ENCODE peak calls at places on chromosomes 3 and 15, in five cellular contexts. U is ovary; X is T-helper 2 cell; Z is fibroblast of pulmonary artery; P is stimulated activated CD4-positive, alpha-beta T cell treated with anti-CD3 and anti-CD28 coated beads, Interleukin-15, amount 100 ng/mL, for 1 hour. I is an unnamed sample.

GRCh38 chr15:89329329-89330084 is 5.1 kb downstream of the POLG start:
- DNase-seq in U (no peak), X (peak), Z (no peak), P (no peak), I (no peak)

GRCh38 chr15:90701048-90701447 is 16.1 kb upstream of the BLM start:
- DNase-seq in U (no peak), X (no peak), Z (no peak), P (no peak), I (no peak)

GRCh38 chr15:83207622-83208356 is at the start of gene HDGFL3:
- DNase-seq in U (peak), X (peak), Z (peak), P (no peak), I (peak)

GRCh38 chr3:112604536-112604935 is 36.4 kb downstream of the CCDC80 start:
- DNase-seq in U (no peak), X (peak), Z (peak), P (no peak), I (peak)

GRCh38 chr3:45776291-45776576 is 20.1 kb downstream of the SLC6A20 start:
- DNase-seq in U (no peak), X (no peak), Z (no peak), P (no peak), I (no peak)

GRCh38 chr3:150588027-150588830 is 14.9 kb upstream of the SELENOT start:
- DNase-seq in U (no peak), X (peak), Z (no peak), P (no peak), I (no peak)

GRCh38 chr3:127386490-127386889 is 98.6 kb upstream of the PRR20G start:
- DNase-seq in U (no peak), X (no peak), Z (no peak), P (no peak), I (no peak)

GRCh38 chr3:85864896-85865295 is 906.1 kb downstream of the CADM2 start:
- DNase-seq in U (no peak), X (no peak), Z (no peak), P (no peak), I (no peak)